ENCODE peak calls at places on chromosomes 7 and 10, in ten cellular contexts. I is ovary, S is brain microvascular endothelial cell, Q is SJCRH30, A is psoas muscle, H is PC-3, J is mesendoderm, Y is uterus, E is suprapubic skin, O is neural progenitor cell. L is an unnamed sample.

GRCh38 chr7:87543623-87544022 is 57.1 kb downstream of the ABCB1 start:
- DNase-seq in I (no peak), S (no peak), Q (no peak), A (no peak), H (no peak), J (no peak), Y (no peak), E (no peak), O (no peak), L (no peak)

GRCh38 chr7:15686209-15686956 is at the start of gene MEOX2:
- DNase-seq in I (peak; percentile 65), S (peak; percentile 29), Q (no peak), A (peak; percentile 91), H (no peak), J (peak; percentile 46), Y (peak; percentile 69), E (peak; percentile 85), O (peak; percentile 69), L (peak; percentile 86)

GRCh38 chr10:103668351-103669242 is 175.1 kb downstream of the NEURL1 start:
- DNase-seq in I (peak; percentile 79), S (peak; percentile 47), Q (no peak), A (peak; percentile 87), H (no peak), J (no peak), Y (peak; percentile 79), E (peak; percentile 92), O (peak; percentile 45), L (peak; percentile 86)

GRCh38 chr7:107933386-107934013 is 42.5 kb downstream of the DLD start:
- DNase-seq in I (no peak), S (no peak), Q (no peak), A (no peak), H (no peak), J (peak; percentile 48), Y (no peak), E (no peak), O (peak; percentile 45), L (no peak)

GRCh38 chr10:25453619-25454018 is 278.8 kb downstream of the GPR158 start:
- DNase-seq in I (no peak), S (no peak), Q (no peak), A (no peak), H (no peak), J (no peak), Y (no peak), E (no peak), O (no peak), L (no peak)

GRCh38 chr10:34437897-34438296 is 377.2 kb downstream of the PARD3 start:
- DNase-seq in I (no peak), S (no peak), Q (no peak), A (peak; percentile 55), H (no peak), J (peak; percentile 23), Y (no peak), E (no peak), O (no peak), L (no peak)

GRCh38 chr10:12774219-12774894 is 227.2 kb downstream of the CCDC3 start:
- DNase-seq in I (no peak), S (no peak), Q (no peak), A (no peak), H (no peak), J (peak; percentile 75), Y (no peak), E (no peak), O (peak; percentile 43), L (no peak)

GRCh38 chr7:100153713-100154519 is 4.6 kb downstream of the TRAPPC14 start:
- DNase-seq in I (no peak), S (no peak), Q (no peak), A (no peak), H (no peak), J (no peak), Y (no peak), E (no peak), O (no peak), L (no peak)

GRCh38 chr7:25031007-25031406 is 51.0 kb upstream of the OSBPL3 start:
- DNase-seq in I (no peak), S (no peak), Q (no peak), A (no peak), H (peak; percentile 20), J (no peak), Y (no peak), E (no peak), O (no peak), L (no peak)

GRCh38 chr7:157703534-157704195 is 366.9 kb downstream of the DNAJB6 start:
- DNase-seq in I (no peak), S (no peak), Q (no peak), A (no peak), H (no peak), J (no peak), Y (no peak), E (peak; percentile 61), O (no peak), L (peak; percentile 55)

GRCh38 chr7:130994378-130995115 is 260.5 kb upstream of the KLF14 start:
- DNase-seq in I (peak; percentile 63), S (no peak), Q (no peak), A (no peak), H (no peak), J (no peak), Y (peak; percentile 69), E (no peak), O (no peak), L (no peak)

GRCh38 chr7:122532406-122533269 is 166.3 kb downstream of the RNF133 start:
- DNase-seq in I (no peak), S (no peak), Q (no peak), A (no peak), H (peak; percentile 30), J (peak; percentile 55), Y (no peak), E (no peak), O (peak; percentile 23), L (no peak)

GRCh38 chr10:110409926-110410325 is 87.8 kb upstream of the DUSP5 start:
- DNase-seq in I (no peak), S (no peak), Q (no peak), A (no peak), H (no peak), J (no peak), Y (no peak), E (no peak), O (no peak), L (no peak)

GRCh38 chr10:116947838-116948529 is 57.0 kb downstream of the SHTN1 start:
- DNase-seq in I (no peak), S (peak; percentile 42), Q (no peak), A (no peak), H (peak; percentile 81), J (peak; percentile 81), Y (no peak), E (no peak), O (no peak), L (no peak)
- H3K27ac ChIP-seq in I (no peak overlapping the region), S (peak overlapping the region; percentile 51), Q (peak overlapping the region; percentile 38), A (no peak overlapping the region), H (peak overlapping the region; percentile 79), J (no peak overlapping the region), Y (no peak overlapping the region), E (peak overlapping the region; percentile 59), O (no peak overlapping the region), L (peak overlapping the region; percentile 21)

GRCh38 chr7:101780281-101780680 is 37.1 kb upstream of the CUX1 start:
- DNase-seq in I (no peak), S (no peak), Q (no peak), A (no peak), H (no peak), J (no peak), Y (no peak), E (no peak), O (no peak), L (no peak)
- H3K4me3 ChIP-seq in I (no peak overlapping the region), S (no peak overlapping the region), Q (no peak overlapping the region), A (no peak overlapping the region), H (no peak overlapping the region), J (no peak overlapping the region), Y (no peak overlapping the region), E (no peak overlapping the region), O (no peak overlapping the region), L (no peak overlapping the region)

GRCh38 chr10:69276503-69276902 is 1.8 kb upstream of the HK1 start:
- DNase-seq in I (no peak), S (no peak), Q (no peak), A (no peak), H (no peak), J (no peak), Y (no peak), E (no peak), O (no peak), L (no peak)

GRCh38 chr10:69281507-69282413 is 3.5 kb downstream of the HK1 start:
- DNase-seq in I (no peak), S (no peak), Q (no peak), A (no peak), H (no peak), J (no peak), Y (no peak), E (no peak), O (no peak), L (no peak)

GRCh38 chr10:69279110-69279509 is 814 bp downstream of the HK1 start:
- DNase-seq in I (no peak), S (no peak), Q (no peak), A (no peak), H (no peak), J (no peak), Y (no peak), E (peak; percentile 16), O (no peak), L (no peak)

GRCh38 chr10:69275444-69275843 is 2.9 kb upstream of the HK1 start:
- DNase-seq in I (no peak), S (no peak), Q (no peak), A (no peak), H (no peak), J (no peak), Y (no peak), E (no peak), O (no peak), L (no peak)

GRCh38 chr10:69278446-69278963 is at the start of gene HK1:
- DNase-seq in I (peak; percentile 32), S (peak; percentile 45), Q (no peak), A (no peak), H (no peak), J (peak; percentile 90), Y (no peak), E (no peak), O (peak; percentile 67), L (no peak)
- H3K27ac ChIP-seq in I (no peak within 1 kb of the TSS), S (peak within 1 kb of the TSS; percentile 10), Q (no peak within 1 kb of the TSS), A (no peak within 1 kb of the TSS), H (no peak within 1 kb of the TSS), J (peak within 1 kb of the TSS; percentile 51), Y (no peak within 1 kb of the TSS), E (no peak within 1 kb of the TSS), O (no peak within 1 kb of the TSS), L (peak within 1 kb of the TSS; percentile 76)

GRCh38 chr7:44882899-44883298 is 2.4 kb downstream of the PURB start:
- DNase-seq in I (no peak), S (no peak), Q (no peak), A (no peak), H (peak; percentile 23), J (no peak), Y (no peak), E (no peak), O (no peak), L (no peak)

GRCh38 chr7:44881610-44882009 is 3.7 kb downstream of the PURB start:
- DNase-seq in I (no peak), S (peak; percentile 36), Q (no peak), A (no peak), H (peak; percentile 66), J (no peak), Y (no peak), E (no peak), O (no peak), L (no peak)

GRCh38 chr7:44884553-44885393 is 557 bp downstream of the PURB start:
- DNase-seq in I (peak; percentile 62), S (peak; percentile 48), Q (peak; percentile 71), A (peak; percentile 86), H (peak; percentile 46), J (peak; percentile 61), Y (peak; percentile 40), E (peak; percentile 83), O (peak; percentile 77), L (peak; percentile 79)

GRCh38 chr7:44885394-44886317 is at the start of gene PURB:
- DNase-seq in I (peak; percentile 95), S (peak; percentile 97), Q (peak; percentile 96), A (peak; percentile 98), H (peak; percentile 98), J (peak; percentile 96), Y (peak; percentile 93), E (peak; percentile 97), O (peak; percentile 98), L (peak; percentile 97)

GRCh38 chr7:44883961-44884360 is 1.4 kb downstream of the PURB start:
- DNase-seq in I (no peak), S (no peak), Q (no peak), A (no peak), H (no peak), J (no peak), Y (no peak), E (no peak), O (no peak), L (no peak)
- H3K4me3 ChIP-seq in I (peak overlapping the region; percentile 89), S (peak overlapping the region; percentile 78), Q (peak overlapping the region; percentile 98), A (peak overlapping the region; percentile 97), H (peak overlapping the region; percentile 76), J (peak overlapping the region; percentile 85), Y (peak overlapping the region; percentile 86), E (peak overlapping the region; percentile 87), O (peak overlapping the region; percentile 85), L (peak overlapping the region; percentile 93)

L was measured in coronary artery.